ENCODE peak calls at places on chromosomes 2 and 18, in five cellular contexts. L is mesenchymal stem cell, H is IMR-90, B is H1, D is H9. W is an unnamed sample.

GRCh38 chr2:46632349-46632748 is 153.0 kb downstream of the TMEM247 start:
- DNase-seq in B (no peak), H (peak), D (no peak), L (peak), W (peak)

GRCh38 chr2:10568721-10569432 is 120.8 kb upstream of the ODC1 start:
- DNase-seq in B (no peak), L (no peak), H (no peak), D (no peak), W (no peak)

GRCh38 chr2:124025896-124026295 is 809 bp downstream of the CNTNAP5 start:
- DNase-seq in D (no peak), L (no peak), H (no peak), B (no peak), W (no peak)

GRCh38 chr2:168210216-168210897 is 37.0 kb downstream of the STK39 start:
- DNase-seq in L (no peak), D (no peak), H (no peak), B (no peak), W (no peak)

GRCh38 chr2:109213646-109214417 is 84.8 kb downstream of the SH3RF3 start:
- DNase-seq in B (no peak), H (peak), D (no peak), L (peak), W (no peak)

GRCh38 chr2:84969511-84970265 is 1.3 kb upstream of the KCMF1 start:
- DNase-seq in D (no peak), B (no peak), L (peak), H (peak), W (peak)

GRCh38 chr2:70888925-70889715 is 46.6 kb upstream of the ATP6V1B1 start:
- DNase-seq in B (no peak), L (no peak), H (no peak), D (peak), W (peak)

GRCh38 chr18:76670564-76671288 is 151.6 kb upstream of the ZNF236 start:
- DNase-seq in L (no peak), D (no peak), B (no peak), H (no peak), W (no peak)

GRCh38 chr2:190940451-190940850 is 59.8 kb downstream of the GLS start:
- DNase-seq in L (no peak), B (no peak), H (no peak), D (no peak), W (no peak)

GRCh38 chr18:23683671-23684070 is 5.6 kb upstream of the LAMA3 start:
- DNase-seq in L (no peak), H (peak), D (no peak), B (no peak), W (no peak)

GRCh38 chr2:3624059-3624794 is 29.3 kb downstream of the COLEC11 start:
- DNase-seq in B (no peak), H (peak), L (peak), D (no peak), W (no peak)

GRCh38 chr18:63267990-63268721 is 51.4 kb downstream of the BCL2 start:
- DNase-seq in D (no peak), L (peak), H (no peak), B (no peak), W (no peak)

GRCh38 chr18:65788373-65788772 is 37.6 kb downstream of the CDH7 start:
- DNase-seq in H (no peak), L (no peak), B (no peak), D (peak), W (no peak)

GRCh38 chr2:3620834-3621233 is 25.9 kb downstream of the COLEC11 start:
- DNase-seq in D (no peak), H (peak), L (peak), B (no peak), W (no peak)

GRCh38 chr2:1136071-1136470 is 185.4 kb downstream of the SNTG2 start:
- DNase-seq in D (no peak), B (no peak), L (no peak), H (peak), W (peak)

GRCh38 chr18:1361931-1362330 is 457.3 kb downstream of the ADCYAP1 start:
- DNase-seq in L (no peak), D (no peak), B (no peak), H (no peak), W (no peak)

GRCh38 chr2:171201767-171202166 is 41.1 kb upstream of the TLK1 start:
- DNase-seq in B (no peak), H (no peak), D (no peak), L (no peak), W (no peak)

GRCh38 chr18:35344736-35345459 is 678 bp upstream of the ZNF24 start:
- DNase-seq in D (no peak), H (no peak), L (peak), B (no peak), W (no peak)

GRCh38 chr2:46040563-46041155 is 256.5 kb upstream of the EPAS1 start:
- DNase-seq in L (no peak), B (no peak), D (no peak), H (no peak), W (no peak)

GRCh38 chr2:170204561-170204960 is 26.6 kb downstream of the MYO3B start:
- DNase-seq in L (no peak), D (no peak), H (no peak), B (no peak), W (no peak)

DNA sequence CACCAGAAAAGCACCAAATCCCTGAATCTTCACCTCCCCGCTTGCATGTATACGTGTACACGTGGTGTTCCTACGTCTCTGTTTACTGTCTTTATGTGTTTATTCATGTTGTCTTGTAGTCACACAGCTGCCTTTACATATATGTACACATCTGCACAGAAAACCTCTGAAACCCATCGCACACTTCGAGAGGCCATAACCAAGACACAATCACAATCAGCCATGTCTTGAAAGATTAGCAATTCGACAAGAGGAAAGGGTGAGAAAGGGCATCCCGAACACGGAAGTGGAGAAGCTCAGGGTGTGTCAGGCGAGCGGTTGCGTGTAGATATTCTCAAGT is 98.1 kb downstream of the PLB1 start:
- DNase-seq in D (no peak), H (no peak), B (no peak), L (no peak), W (no peak)
- H2BK120ac ChIP-seq in D (no peak), H (peak), B (no peak), L (no peak), W (no peak)

DNA sequence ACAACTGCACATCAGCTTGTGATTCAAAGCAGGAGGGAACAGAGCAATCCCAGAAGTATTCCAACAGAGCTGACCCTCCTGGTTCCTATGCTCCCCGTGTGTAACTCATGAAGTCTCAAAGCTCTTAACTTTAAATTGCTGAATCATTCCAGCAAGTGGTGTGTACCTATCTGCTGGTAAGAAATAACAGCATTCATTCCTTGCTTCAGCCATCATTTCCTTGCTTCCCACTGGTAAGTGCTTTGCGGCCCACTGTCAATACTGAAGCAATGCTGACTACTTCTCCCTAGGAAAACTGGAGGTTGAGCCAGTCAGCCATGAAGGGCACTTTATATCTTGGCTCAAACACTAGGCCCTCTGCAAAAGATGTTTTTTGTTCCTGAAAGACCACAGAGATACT is 222.4 kb downstream of the EXOC6B start:
- DNase-seq in B (no peak), L (peak), D (no peak), H (peak), W (peak)
- H4K8ac ChIP-seq in B (no peak), L (peak), D (no peak), H (no peak), W (no peak)

DNA sequence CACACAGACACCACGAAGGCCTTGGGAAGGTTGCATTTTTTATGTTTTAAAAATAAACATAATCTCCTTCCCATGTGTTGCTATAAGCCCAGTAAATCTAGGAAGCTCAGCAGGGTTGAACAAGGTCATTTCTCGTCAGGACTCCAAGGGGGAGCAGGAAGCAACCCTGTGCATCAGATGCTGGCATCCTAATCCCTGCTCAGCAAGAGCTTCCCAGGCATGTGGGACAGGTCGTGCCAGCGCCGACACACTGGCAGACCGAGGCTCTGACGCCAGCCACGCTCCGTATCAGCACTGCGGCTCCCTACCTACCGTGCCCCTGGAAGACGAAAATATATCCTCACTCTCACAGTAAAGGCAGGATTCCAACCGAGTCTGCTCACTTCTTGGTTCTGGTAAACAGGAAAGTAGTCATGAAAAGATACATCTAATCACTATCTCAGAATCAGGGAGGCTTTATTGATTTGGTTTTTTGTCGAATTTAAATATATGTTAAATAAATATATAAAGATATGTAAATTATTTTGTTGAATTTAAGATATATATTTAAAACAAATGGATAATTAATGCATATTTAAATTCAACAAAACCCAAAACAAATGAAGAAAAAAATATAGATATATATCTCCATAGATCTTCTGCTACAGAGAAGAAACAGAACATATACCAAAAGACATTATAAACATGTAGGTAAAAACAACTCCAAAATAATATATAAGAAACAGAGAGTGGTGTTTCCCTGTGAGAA is 61.4 kb downstream of the TXNL1 start:
- DNase-seq in H (peak), D (no peak), L (peak), B (no peak), W (peak)
- H2BK120ac ChIP-seq in H (peak), D (no peak), L (no peak), B (no peak), W (no peak)

DNA sequence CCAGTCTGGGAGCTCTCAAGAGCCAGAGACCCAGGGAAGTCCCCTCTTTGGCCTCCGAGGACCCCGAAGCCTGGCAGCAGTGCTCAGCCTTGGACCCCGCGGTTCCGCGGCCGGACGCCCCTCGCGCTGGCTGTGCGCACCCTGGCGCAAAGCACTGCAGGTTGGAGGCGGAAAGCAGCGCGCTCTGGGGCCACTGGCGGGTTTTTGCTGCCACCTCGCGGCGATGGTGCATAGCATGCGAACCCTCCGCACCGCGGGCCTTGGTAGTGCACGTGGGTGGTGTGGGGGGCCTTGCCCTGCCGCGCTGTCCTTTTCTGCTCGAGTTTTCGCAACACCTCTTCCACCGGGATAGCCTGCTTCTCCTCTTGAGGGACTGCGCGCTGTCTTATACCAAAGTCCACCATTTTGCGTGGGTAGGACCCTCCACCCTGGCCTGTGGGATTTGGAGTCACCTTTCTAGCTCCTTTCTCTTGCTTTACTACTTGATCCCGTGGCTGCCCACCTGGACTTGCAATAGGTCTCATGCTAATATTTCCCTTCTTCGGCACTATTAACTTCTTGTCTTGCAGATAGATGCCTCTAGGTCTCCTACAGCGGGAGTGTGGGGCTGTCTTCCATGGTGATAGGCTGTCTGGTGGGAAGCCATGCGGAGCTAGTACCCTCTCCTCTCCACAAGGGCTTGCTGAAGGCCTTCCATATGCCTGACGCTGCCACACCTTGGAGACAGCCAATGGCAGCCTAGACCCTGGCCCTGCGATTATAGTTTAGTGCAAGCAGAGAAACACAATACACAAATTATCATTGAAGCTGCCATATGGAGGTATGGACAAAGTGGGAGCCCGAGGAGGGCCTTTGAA is 14.3 kb downstream of the SIX3 start:
- DNase-seq in D (peak), B (no peak), H (peak), L (peak), W (peak)
- H4K8ac ChIP-seq in D (no peak), B (peak), H (no peak), L (no peak), W (no peak)

GRCh38 chr2:23925702-23926288 is 1.1 kb downstream of the ATAD2B start:
- DNase-seq in D (no peak), L (peak), B (no peak), H (peak), W (peak)
- H2BK120ac ChIP-seq in D (no peak), L (no peak), B (no peak), H (no peak), W (no peak)

DNA sequence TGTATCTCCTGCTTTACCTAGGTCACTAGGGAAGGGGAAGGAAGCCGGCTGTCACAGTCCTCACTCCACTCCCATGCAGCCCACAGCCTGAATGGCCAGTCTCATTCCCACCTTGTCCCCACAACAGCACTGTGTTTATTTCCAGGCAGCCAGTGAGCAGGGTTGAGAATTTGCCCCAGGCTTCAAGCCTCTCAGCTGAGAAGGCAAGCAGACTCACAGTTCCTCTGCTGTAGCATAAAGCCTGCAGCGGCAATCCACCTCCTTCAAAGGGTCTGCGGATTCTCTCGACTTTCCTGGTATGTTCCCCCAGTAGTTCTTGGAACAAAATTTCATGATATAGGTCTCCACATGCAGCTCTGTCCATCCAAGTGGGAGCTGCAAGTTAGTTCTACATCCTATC is 262.9 kb upstream of the GULP1 start:
- DNase-seq in B (no peak), L (no peak), D (peak), H (no peak), W (peak)
- H4K8ac ChIP-seq in B (peak), L (peak), D (no peak), H (no peak), W (no peak)

DNA sequence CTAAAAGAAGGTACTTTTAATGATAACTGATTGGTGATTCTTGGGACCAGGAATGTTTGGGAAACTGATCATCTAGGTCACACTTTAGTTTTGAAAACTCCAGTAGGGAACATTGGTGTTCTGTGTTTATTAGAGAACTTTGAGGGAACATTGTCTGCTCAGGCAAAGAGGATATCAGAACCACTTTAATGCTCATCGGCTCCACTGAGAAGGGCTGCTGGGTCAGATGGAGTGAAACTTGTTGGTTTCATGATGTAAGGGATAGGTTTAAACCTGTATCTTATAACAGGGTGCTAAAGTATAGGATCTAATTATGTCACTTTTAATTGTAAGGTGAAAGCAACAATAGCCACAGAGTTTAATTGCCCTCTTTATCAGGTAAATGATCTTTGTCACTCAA is 14.2 kb upstream of the POLI start:
- DNase-seq in H (no peak), D (no peak), L (no peak), B (no peak), W (no peak)
- H2BK120ac ChIP-seq in H (no peak), D (no peak), L (no peak), B (no peak), W (no peak)

W was measured in mesendoderm.